ENCODE peak calls at places on chromosomes 7 and 10, in nine cellular contexts. One of them, this sample, is unnamed.
A peak's percentile ranks its signal among the peaks of the same experiment; 100 is the strongest.

GRCh38 chr10:43138757-43139241 is 554 bp downstream of the CSGALNACT2 start:
- DNase-seq in HCEC 1CT: peak; percentile 42
- DNase-seq in amniotic stem cell: no peak
- DNase-seq in colonic mucosa: no peak
- DNase-seq in GM23248: peak; percentile 69
- DNase-seq in activated CD4-positive, alpha-beta T cell treated with anti-CD3 and anti-CD28 coated beads, Interleukin-2, amount 10 ng/mL, durations not matched to agents 7 days and 5 days: peak; percentile 73
- DNase-seq in epithelial cell of prostate: no peak
- DNase-seq in astrocyte of the hippocampus: peak; percentile 53
- DNase-seq in type B pancreatic cell: no peak
- DNase-seq in this sample: peak; percentile 91

GRCh38 chr10:33055636-33056035 is 97.6 kb upstream of the ITGB1 start:
- DNase-seq in amniotic stem cell: no peak
- DNase-seq in epithelial cell of prostate: no peak
- DNase-seq in astrocyte of the hippocampus: peak; percentile 65
- DNase-seq in GM23248: peak; percentile 63
- DNase-seq in type B pancreatic cell: no peak
- DNase-seq in HCEC 1CT: peak; percentile 55
- DNase-seq in colonic mucosa: no peak
- DNase-seq in activated CD4-positive, alpha-beta T cell treated with anti-CD3 and anti-CD28 coated beads, Interleukin-2, amount 10 ng/mL, durations not matched to agents 7 days and 5 days: no peak
- DNase-seq in this sample: no peak

GRCh38 chr7:149495785-149496641 is 1.6 kb downstream of the ZNF746 start:
- DNase-seq in type B pancreatic cell: no peak
- DNase-seq in GM23248: peak; percentile 77
- DNase-seq in amniotic stem cell: peak; percentile 21
- DNase-seq in epithelial cell of prostate: no peak
- DNase-seq in HCEC 1CT: peak; percentile 43
- DNase-seq in activated CD4-positive, alpha-beta T cell treated with anti-CD3 and anti-CD28 coated beads, Interleukin-2, amount 10 ng/mL, durations not matched to agents 7 days and 5 days: no peak
- DNase-seq in astrocyte of the hippocampus: peak; percentile 87
- DNase-seq in colonic mucosa: peak; percentile 63
- DNase-seq in this sample: no peak

GRCh38 chr10:50622497-50623298 is 1.1 kb downstream of the SGMS1 start:
- DNase-seq in colonic mucosa: peak; percentile 63
- DNase-seq in amniotic stem cell: peak; percentile 47
- DNase-seq in HCEC 1CT: peak; percentile 52
- DNase-seq in astrocyte of the hippocampus: peak; percentile 68
- DNase-seq in epithelial cell of prostate: no peak
- DNase-seq in GM23248: peak; percentile 80
- DNase-seq in type B pancreatic cell: no peak
- DNase-seq in activated CD4-positive, alpha-beta T cell treated with anti-CD3 and anti-CD28 coated beads, Interleukin-2, amount 10 ng/mL, durations not matched to agents 7 days and 5 days: peak; percentile 37
- DNase-seq in this sample: no peak

GRCh38 chr10:129466703-129467345 is at the start of gene MGMT:
- DNase-seq in amniotic stem cell: peak; percentile 72
- DNase-seq in type B pancreatic cell: peak; percentile 97
- DNase-seq in HCEC 1CT: peak; percentile 77
- DNase-seq in astrocyte of the hippocampus: peak; percentile 95
- DNase-seq in colonic mucosa: peak; percentile 98
- DNase-seq in activated CD4-positive, alpha-beta T cell treated with anti-CD3 and anti-CD28 coated beads, Interleukin-2, amount 10 ng/mL, durations not matched to agents 7 days and 5 days: peak; percentile 98
- DNase-seq in epithelial cell of prostate: no peak
- DNase-seq in GM23248: peak; percentile 94
- DNase-seq in this sample: peak; percentile 99

GRCh38 chr7:132142006-132142405 is 434.3 kb downstream of the PLXNA4 start:
- DNase-seq in HCEC 1CT: no peak
- DNase-seq in activated CD4-positive, alpha-beta T cell treated with anti-CD3 and anti-CD28 coated beads, Interleukin-2, amount 10 ng/mL, durations not matched to agents 7 days and 5 days: no peak
- DNase-seq in astrocyte of the hippocampus: no peak
- DNase-seq in type B pancreatic cell: no peak
- DNase-seq in GM23248: no peak
- DNase-seq in epithelial cell of prostate: no peak
- DNase-seq in colonic mucosa: no peak
- DNase-seq in amniotic stem cell: no peak
- DNase-seq in this sample: no peak

GRCh38 chr7:41187322-41187721 is 515.6 kb downstream of the INHBA start:
- DNase-seq in type B pancreatic cell: no peak
- DNase-seq in GM23248: no peak
- DNase-seq in HCEC 1CT: no peak
- DNase-seq in colonic mucosa: no peak
- DNase-seq in activated CD4-positive, alpha-beta T cell treated with anti-CD3 and anti-CD28 coated beads, Interleukin-2, amount 10 ng/mL, durations not matched to agents 7 days and 5 days: no peak
- DNase-seq in epithelial cell of prostate: no peak
- DNase-seq in astrocyte of the hippocampus: no peak
- DNase-seq in amniotic stem cell: no peak
- DNase-seq in this sample: no peak

GRCh38 chr7:33745934-33746333 is 159.4 kb upstream of the BMPER start:
- DNase-seq in epithelial cell of prostate: no peak
- DNase-seq in activated CD4-positive, alpha-beta T cell treated with anti-CD3 and anti-CD28 coated beads, Interleukin-2, amount 10 ng/mL, durations not matched to agents 7 days and 5 days: no peak
- DNase-seq in HCEC 1CT: peak; percentile 60
- DNase-seq in amniotic stem cell: no peak
- DNase-seq in type B pancreatic cell: no peak
- DNase-seq in GM23248: peak; percentile 34
- DNase-seq in colonic mucosa: no peak
- DNase-seq in astrocyte of the hippocampus: no peak
- DNase-seq in this sample: no peak

GRCh38 chr7:23808421-23808820 is 98.4 kb downstream of the STK31 start:
- DNase-seq in amniotic stem cell: no peak
- DNase-seq in colonic mucosa: no peak
- DNase-seq in HCEC 1CT: no peak
- DNase-seq in GM23248: no peak
- DNase-seq in epithelial cell of prostate: no peak
- DNase-seq in type B pancreatic cell: no peak
- DNase-seq in astrocyte of the hippocampus: no peak
- DNase-seq in activated CD4-positive, alpha-beta T cell treated with anti-CD3 and anti-CD28 coated beads, Interleukin-2, amount 10 ng/mL, durations not matched to agents 7 days and 5 days: no peak
- DNase-seq in this sample: no peak

GRCh38 chr7:139246905-139247304 is 15.9 kb downstream of the UBN2 start:
- DNase-seq in epithelial cell of prostate: no peak
- DNase-seq in activated CD4-positive, alpha-beta T cell treated with anti-CD3 and anti-CD28 coated beads, Interleukin-2, amount 10 ng/mL, durations not matched to agents 7 days and 5 days: no peak
- DNase-seq in type B pancreatic cell: no peak
- DNase-seq in colonic mucosa: no peak
- DNase-seq in GM23248: peak; percentile 83
- DNase-seq in HCEC 1CT: peak; percentile 82
- DNase-seq in astrocyte of the hippocampus: peak; percentile 5
- DNase-seq in amniotic stem cell: no peak
- DNase-seq in this sample: no peak

GRCh38 chr7:133570321-133570720 is 317.4 kb downstream of the EXOC4 start:
- DNase-seq in type B pancreatic cell: no peak
- DNase-seq in GM23248: no peak
- DNase-seq in amniotic stem cell: no peak
- DNase-seq in activated CD4-positive, alpha-beta T cell treated with anti-CD3 and anti-CD28 coated beads, Interleukin-2, amount 10 ng/mL, durations not matched to agents 7 days and 5 days: no peak
- DNase-seq in epithelial cell of prostate: no peak
- DNase-seq in colonic mucosa: no peak
- DNase-seq in HCEC 1CT: no peak
- DNase-seq in astrocyte of the hippocampus: no peak
- DNase-seq in this sample: no peak